ENCODE peak calls at places on chromosomes 16 and 17, in ten cellular contexts. N, S, R, M, T, P, Y, U, C and F are unnamed samples.

GRCh38 chr16:68065716-68066305 is 19.4 kb upstream of the NFATC3 start:
- DNase-seq in M (no peak), T (no peak), Y (no peak), S (no peak), C (no peak), U (peak; percentile 82), P (no peak), N (peak; percentile 58), R (no peak), F (no peak)

GRCh38 chr17:19943599-19943998 is 34.0 kb downstream of the AKAP10 start:
- DNase-seq in Y (no peak), U (no peak), T (no peak), R (no peak), S (no peak), N (no peak), M (no peak), P (no peak), C (no peak), F (no peak)

GRCh38 chr17:77688369-77688768 is 270.1 kb upstream of the TNRC6C start:
- DNase-seq in N (no peak), P (no peak), C (no peak), M (no peak), R (no peak), U (no peak), Y (no peak), S (no peak), T (no peak), F (no peak)

GRCh38 chr16:81397879-81398516 is 46.6 kb upstream of the CMIP start:
- DNase-seq in C (no peak), N (no peak), M (no peak), T (no peak), U (no peak), Y (no peak), S (no peak), R (no peak), P (no peak), F (no peak)

GRCh38 chr16:59236804-59237463 is 502.8 kb upstream of the GOT2 start:
- DNase-seq in N (no peak), C (no peak), R (peak; percentile 67), T (no peak), M (no peak), S (no peak), U (no peak), P (no peak), Y (no peak), F (no peak)

GRCh38 chr17:62892069-62892675 is 73.9 kb upstream of the TANC2 start:
- DNase-seq in N (peak; percentile 37), S (no peak), M (no peak), P (no peak), C (no peak), T (no peak), Y (no peak), R (no peak), U (no peak), F (no peak)

GRCh38 chr16:17544785-17545184 is 74.0 kb upstream of the XYLT1 start:
- DNase-seq in M (no peak), R (peak; percentile 81), U (no peak), S (no peak), T (no peak), Y (no peak), P (no peak), N (no peak), C (peak; percentile 4), F (no peak)

GRCh38 chr17:47862621-47863440 is 11.9 kb upstream of the SP6 start:
- DNase-seq in S (peak; percentile 78), T (no peak), C (no peak), U (peak; percentile 90), Y (no peak), M (no peak), N (peak; percentile 68), R (no peak), P (no peak), F (no peak)

GRCh38 chr16:80585764-80586163 is 45.0 kb downstream of the DYNLRB2 start:
- DNase-seq in P (no peak), N (no peak), C (no peak), R (no peak), U (no peak), T (no peak), Y (no peak), S (no peak), M (no peak), F (no peak)

GRCh38 chr16:11316331-11317015 is 28.8 kb upstream of the RMI2 start:
- DNase-seq in T (no peak), Y (no peak), R (peak; percentile 90), M (no peak), C (no peak), S (no peak), P (no peak), N (peak; percentile 56), U (no peak), F (peak; percentile 57)

DNA sequence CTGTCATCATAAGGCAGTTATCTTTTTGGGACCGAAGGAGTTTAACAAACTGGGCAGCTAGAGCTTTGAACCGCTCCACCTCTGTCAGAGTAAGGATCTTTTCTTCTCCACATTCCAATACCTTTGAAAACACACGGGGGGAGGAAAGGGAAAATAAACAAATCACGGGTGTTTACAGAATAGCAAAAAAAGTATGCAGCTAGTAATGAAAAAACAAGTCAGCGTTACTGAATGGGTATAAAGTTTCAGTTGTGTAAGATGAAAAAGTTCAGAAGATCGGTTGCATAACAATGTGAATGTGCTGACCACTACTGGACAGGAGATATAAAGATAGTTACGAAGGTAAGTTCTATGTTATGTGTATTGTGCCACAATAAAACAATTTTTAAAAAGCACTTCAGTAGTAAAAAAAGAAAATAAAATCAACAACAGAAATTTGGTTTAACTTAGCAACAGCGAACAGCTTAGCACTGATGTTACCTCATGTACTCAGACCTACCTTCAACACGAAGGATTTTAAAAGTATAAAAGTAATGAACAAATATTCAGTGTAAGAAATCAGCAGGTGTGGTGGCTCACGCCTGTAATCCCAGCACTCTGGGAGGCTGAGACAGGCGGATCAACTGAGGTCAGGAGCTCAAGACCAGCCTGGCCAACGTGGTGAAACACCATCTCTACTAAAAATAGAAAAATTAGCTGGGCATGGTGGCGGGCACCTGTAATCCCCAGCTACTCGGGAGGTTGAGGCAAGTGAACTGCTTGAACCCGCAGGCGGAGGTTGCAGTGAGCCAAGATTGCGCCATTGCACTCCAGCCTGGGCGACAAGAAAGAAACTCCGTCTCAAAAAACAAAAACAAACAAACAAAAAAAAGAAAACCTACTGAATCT is 34.3 kb downstream of the MARF1 start:
- DNase-seq in N (peak; percentile 64), S (no peak), M (no peak), R (no peak), T (no peak), C (no peak), P (no peak), Y (no peak), U (peak; percentile 60), F (no peak)
- H3K36me3 ChIP-seq in N (peaks cover 52% of the 10 kb centered on the region), S (peaks cover 21% of the 10 kb centered on the region), M (peaks cover 61% of the 10 kb centered on the region), R (peaks cover 33% of the 10 kb centered on the region), T (peaks cover 100% of the 10 kb centered on the region), C (peaks cover 95% of the 10 kb centered on the region), P (peaks cover 91% of the 10 kb centered on the region), Y (peaks cover 100% of the 10 kb centered on the region), U (peaks cover 56% of the 10 kb centered on the region), F (peaks cover 47% of the 10 kb centered on the region)

GRCh38 chr17:43713494-43714162 is 45.0 kb downstream of the SOST start:
- DNase-seq in T (no peak), P (peak; percentile 49), U (no peak), C (no peak), Y (peak; percentile 79), M (no peak), S (peak; percentile 47), R (peak; percentile 58), N (peak; percentile 42), F (no peak)

GRCh38 chr17:43717913-43718312 is 40.7 kb downstream of the SOST start:
- DNase-seq in Y (no peak), M (no peak), N (no peak), C (no peak), U (no peak), T (no peak), R (no peak), S (no peak), P (no peak), F (no peak)

GRCh38 chr17:43710101-43710500 is 48.4 kb upstream of the MEOX1 start:
- DNase-seq in T (no peak), Y (no peak), M (no peak), N (no peak), C (no peak), U (no peak), P (no peak), S (no peak), R (no peak), F (no peak)

GRCh38 chr17:43712397-43712796 is 46.2 kb downstream of the SOST start:
- DNase-seq in C (no peak), P (no peak), M (no peak), R (no peak), N (no peak), T (no peak), U (no peak), Y (no peak), S (no peak), F (no peak)

GRCh38 chr17:43714338-43715149 is 44.0 kb downstream of the SOST start:
- DNase-seq in P (no peak), M (no peak), R (no peak), C (no peak), Y (no peak), S (peak; percentile 84), U (peak; percentile 53), T (no peak), N (peak; percentile 54), F (no peak)
- H3K4me3 ChIP-seq in P (peak overlapping the region; percentile 62), M (no peak overlapping the region), R (peak overlapping the region; percentile 82), C (no peak overlapping the region), Y (no peak overlapping the region), S (no peak overlapping the region), U (no peak overlapping the region), T (peak overlapping the region; percentile 56), N (no peak overlapping the region), F (peak overlapping the region; percentile 39)

GRCh38 chr17:31355935-31356334 is 34.5 kb upstream of the EVI2A start:
- DNase-seq in M (no peak), Y (no peak), C (no peak), R (no peak), N (no peak), P (no peak), U (no peak), T (no peak), S (no peak), F (no peak)

DNA sequence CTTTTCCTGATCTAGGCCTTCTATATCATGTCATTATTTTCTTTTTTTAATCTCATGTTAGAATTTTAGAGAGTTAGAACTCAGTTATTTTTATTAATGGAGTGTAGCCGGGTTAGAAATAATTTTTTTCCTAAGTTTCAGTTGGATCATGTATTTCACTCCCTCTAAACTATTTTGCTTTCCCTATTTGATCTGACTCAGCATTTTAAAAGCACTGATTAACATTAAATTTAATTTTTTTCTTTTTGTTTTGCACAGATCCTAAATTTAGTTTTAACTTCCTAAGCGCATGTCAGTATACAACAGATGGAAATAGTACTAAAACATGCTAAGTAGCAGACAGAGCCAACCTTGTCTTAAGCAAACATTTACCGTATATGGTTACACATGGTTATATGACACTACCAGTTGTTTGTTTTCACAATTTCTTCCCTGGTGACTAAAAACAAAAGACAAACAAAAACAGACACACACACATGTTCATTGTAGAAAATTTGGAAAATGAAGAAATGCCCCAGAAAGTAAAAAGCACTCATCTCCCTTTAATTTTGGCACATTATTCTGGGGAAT is 33.6 kb upstream of the RAB11FIP4 start:
- DNase-seq in C (no peak), P (no peak), U (peak; percentile 47), S (no peak), M (no peak), N (peak; percentile 33), Y (no peak), T (no peak), R (no peak), F (no peak)
- H3K36me3 ChIP-seq in C (peaks cover 82% of the 10 kb centered on the region), P (peaks cover 38% of the 10 kb centered on the region), U (peaks cover 22% of the 10 kb centered on the region), S (peaks cover 17% of the 10 kb centered on the region), M (peaks cover 22% of the 10 kb centered on the region), N (peaks cover 11% of the 10 kb centered on the region), Y (peaks cover 98% of the 10 kb centered on the region), T (peaks cover 91% of the 10 kb centered on the region), R (peaks cover 3% of the 10 kb centered on the region), F (peaks cover 13% of the 10 kb centered on the region)

GRCh38 chr17:4554441-4554996 is 665 bp downstream of the MYBBP1A start:
- DNase-seq in N (no peak), U (no peak), S (no peak), M (peak; percentile 82), P (no peak), R (no peak), C (no peak), T (peak; percentile 46), Y (no peak), F (peak; percentile 82)
- H3K4me3 ChIP-seq in N (peak overlapping the region; percentile 92), U (peak overlapping the region; percentile 88), S (peak overlapping the region; percentile 100), M (peak overlapping the region; percentile 72), P (peak overlapping the region; percentile 82), R (peak overlapping the region; percentile 93), C (peak overlapping the region; percentile 96), T (peak overlapping the region; percentile 79), Y (peak overlapping the region; percentile 95), F (peak overlapping the region; percentile 93)